ENCODE peak calls at places on chromosomes 5 and 9, in six cellular contexts. O, W, L, V, J and A are unnamed samples.
A peak's percentile ranks its signal among the peaks of the same experiment; 100 is the strongest.

GRCh38 chr9:122936883-122937282 is 3.9 kb upstream of the RABGAP1 start:
- DNase-seq in W (no peak), V (no peak), O (no peak), J (no peak), L (no peak), A (no peak)

GRCh38 chr9:131839281-131840084 is 99.6 kb upstream of the RAPGEF1 start:
- DNase-seq in J (no peak), L (no peak), V (peak; percentile 60), O (no peak), W (no peak), A (no peak)

GRCh38 chr5:79824444-79824843 is 134.8 kb downstream of the CMYA5 start:
- DNase-seq in J (no peak), O (no peak), L (no peak), V (no peak), W (no peak), A (no peak)

GRCh38 chr5:14397717-14398116 is 183.9 kb upstream of the OTULINL start:
- DNase-seq in V (peak; percentile 62), O (peak; percentile 38), W (peak; percentile 23), L (no peak), J (no peak), A (peak; percentile 51)

GRCh38 chr5:1008451-1009358 is at the start of gene NKD2:
- DNase-seq in W (peak; percentile 36), J (peak; percentile 50), V (peak; percentile 59), L (peak; percentile 57), O (peak; percentile 14), A (no peak)

GRCh38 chr9:27118916-27119315 is 9.9 kb downstream of the TEK start:
- DNase-seq in L (no peak), V (no peak), O (no peak), J (no peak), W (no peak), A (no peak)

GRCh38 chr9:23769307-23769935 is 56.6 kb downstream of the ELAVL2 start:
- DNase-seq in W (no peak), J (no peak), L (no peak), O (no peak), V (no peak), A (no peak)

GRCh38 chr9:3894764-3895163 is 369.0 kb upstream of the RFX3 start:
- DNase-seq in W (no peak), O (no peak), J (no peak), L (no peak), V (no peak), A (peak; percentile 76)

GRCh38 chr9:35342221-35342620 is 147.7 kb upstream of the RUSC2 start:
- DNase-seq in L (no peak), J (no peak), O (no peak), W (no peak), V (no peak), A (no peak)

GRCh38 chr5:148374693-148375360 is 8.9 kb upstream of the FBXO38 start:
- DNase-seq in V (peak; percentile 36), O (no peak), L (no peak), J (peak; percentile 41), W (peak; percentile 41), A (no peak)

GRCh38 chr5:111548992-111549649 is 36.8 kb upstream of the STARD4 start:
- DNase-seq in L (no peak), V (no peak), J (no peak), O (no peak), W (no peak), A (no peak)

GRCh38 chr5:172597755-172598155 is 43.3 kb upstream of the NEURL1B start:
- DNase-seq in W (no peak), J (no peak), L (peak; percentile 45), O (peak; percentile 63), V (no peak), A (no peak)

GRCh38 chr9:120439147-120439546 is 140.8 kb downstream of the CDK5RAP2 start:
- DNase-seq in V (no peak), O (no peak), W (no peak), L (no peak), J (peak; percentile 25), A (no peak)

DNA sequence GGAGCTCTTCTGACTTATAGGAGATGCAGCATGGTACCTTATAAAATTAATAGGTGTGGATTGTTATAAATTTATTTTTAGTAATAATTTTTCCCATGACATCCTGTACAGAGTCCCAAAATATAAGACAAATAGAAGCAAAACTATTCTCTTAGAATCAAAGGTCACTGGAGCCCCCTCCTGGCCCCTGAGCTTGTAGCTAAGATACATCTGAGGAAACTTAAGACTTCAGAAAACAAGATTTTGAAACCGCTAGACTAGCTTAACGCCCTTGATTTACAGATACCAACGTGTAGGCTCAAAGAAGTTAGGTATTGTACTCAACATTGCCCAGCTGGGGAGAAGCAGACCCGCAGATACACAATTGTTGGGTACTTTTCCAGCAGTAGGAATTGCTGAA is 45.7 kb upstream of the KCNN2 start:
- DNase-seq in L (no peak), O (no peak), J (no peak), W (no peak), V (no peak), A (no peak)
- TF ChIP-seq CTCF in L (no peak), O (no peak), J (no peak), W (no peak), V (no peak), A (peak; percentile 9)

DNA sequence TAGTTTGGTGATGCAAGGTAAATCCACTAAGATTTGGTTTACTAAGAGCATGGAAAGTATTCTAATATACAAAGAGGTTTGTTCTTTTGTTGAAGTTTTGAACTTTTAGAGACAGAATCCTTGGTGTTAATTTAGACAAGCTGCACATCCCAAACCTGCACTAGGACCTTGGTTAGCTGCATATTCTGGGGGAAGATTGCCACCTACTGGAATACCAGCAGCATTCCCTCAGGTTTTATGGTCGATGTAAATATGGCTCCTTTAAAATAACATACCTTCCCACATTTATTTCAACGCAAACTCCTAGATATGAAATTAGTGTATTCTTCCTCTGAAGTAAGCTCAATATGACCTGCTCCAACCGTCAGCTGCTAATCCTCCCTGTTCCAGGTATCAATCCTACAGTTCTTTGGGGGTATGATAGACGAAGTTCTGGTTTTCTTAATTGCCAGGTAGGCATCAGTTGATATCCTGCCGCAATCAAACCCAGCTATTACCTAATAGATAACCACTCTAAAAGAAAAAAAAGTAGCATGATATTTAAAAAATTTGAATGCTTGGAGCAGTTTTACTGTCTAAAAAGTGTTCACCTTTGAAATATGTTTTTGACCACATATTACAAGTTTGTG is 624.1 kb downstream of the ISL1 start:
- DNase-seq in J (peak; percentile 38), O (no peak), L (no peak), V (peak; percentile 20), W (peak; percentile 12), A (no peak)
- TF ChIP-seq CTCF in J (peak; percentile 75), O (no peak), L (peak; percentile 51), V (peak; percentile 76), W (peak; percentile 35), A (peak; percentile 45)

GRCh38 chr5:69271376-69271775 is 36.7 kb downstream of the CDK7 start:
- DNase-seq in V (peak; percentile 37), J (no peak), L (no peak), O (no peak), W (no peak), A (peak; percentile 7)

GRCh38 chr5:69270827-69271226 is 36.1 kb downstream of the CDK7 start:
- DNase-seq in V (no peak), O (no peak), W (no peak), L (no peak), J (no peak), A (no peak)

GRCh38 chr5:69261034-69261433 is 26.3 kb downstream of the CDK7 start:
- DNase-seq in V (no peak), W (no peak), O (no peak), L (no peak), J (no peak), A (no peak)

GRCh38 chr5:69268899-69269298 is 34.2 kb downstream of the CDK7 start:
- DNase-seq in O (no peak), J (peak; percentile 27), V (no peak), L (no peak), W (no peak), A (no peak)

DNA sequence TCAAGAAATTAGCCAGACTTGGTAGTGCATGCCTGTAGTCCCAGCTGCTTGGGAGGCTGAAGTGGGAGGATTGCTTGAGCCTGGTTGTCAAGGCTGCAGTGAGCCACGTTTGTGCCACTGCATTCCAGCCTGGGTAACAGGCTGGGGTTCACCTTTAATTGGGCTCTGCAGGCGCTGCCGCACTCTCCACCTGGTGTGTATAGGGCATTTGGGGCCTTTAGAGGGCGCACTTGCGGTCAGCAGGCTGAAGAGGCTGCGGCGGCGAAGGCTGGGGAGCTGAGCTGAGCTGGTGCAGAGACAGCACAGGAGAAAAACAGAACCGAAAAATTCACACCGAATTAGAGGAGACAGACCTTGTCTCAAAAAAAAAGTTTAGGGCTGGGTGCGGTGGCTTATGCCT is 31.2 kb downstream of the CDK7 start:
- DNase-seq in W (no peak), V (no peak), L (no peak), J (peak; percentile 15), O (no peak), A (no peak)
- TF ChIP-seq CTCF in W (no peak), V (peak; percentile 54), L (peak; percentile 28), J (peak; percentile 58), O (no peak), A (peak; percentile 15)

DNA sequence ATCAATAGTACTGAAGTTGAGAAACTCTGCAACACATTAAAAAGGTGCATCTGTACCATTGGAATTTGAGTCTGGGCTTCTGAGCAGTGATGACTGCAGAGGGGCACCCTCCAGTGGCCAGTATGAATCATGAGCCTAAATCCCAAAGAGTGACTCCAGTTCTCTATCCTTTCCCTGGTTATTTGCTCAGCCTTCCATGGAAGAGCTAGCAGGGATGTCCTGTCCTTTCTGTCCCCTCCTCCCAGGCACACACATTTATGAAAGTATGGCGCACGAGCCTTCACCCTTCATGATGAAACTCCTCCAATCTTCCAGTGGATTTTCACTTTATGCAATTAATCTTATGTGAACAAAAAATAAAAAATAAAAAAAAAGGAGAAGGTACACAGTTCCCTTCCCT is 81.0 kb downstream of the ESM1 start:
- DNase-seq in V (peak; percentile 3), W (no peak), J (no peak), L (no peak), O (no peak), A (no peak)
- TF ChIP-seq CTCF in V (peak; percentile 67), W (no peak), J (peak; percentile 50), L (peak; percentile 44), O (no peak), A (peak; percentile 71)

GRCh38 chr5:102223542-102224444 is 72.3 kb downstream of the SLCO4C1 start:
- DNase-seq in J (peak; percentile 50), V (no peak), O (no peak), W (no peak), L (no peak), A (no peak)
- TF ChIP-seq CTCF in J (peak; percentile 88), V (peak; percentile 84), O (no peak), W (peak; percentile 55), L (peak; percentile 64), A (peak; percentile 9)

GRCh38 chr9:133347985-133348762 is at the start of the genes MED22 and RPL7A:
- DNase-seq in V (peak; percentile 93), L (peak; percentile 91), W (peak; percentile 94), J (peak; percentile 96), O (peak; percentile 97), A (peak; percentile 91)
- TF ChIP-seq CTCF in V (peak; percentile 17), L (no peak), W (no peak), J (no peak), O (peak; percentile 16), A (no peak)